ENCODE peak calls at places on chromosomes 1 and 21, in four cellular contexts. S is GM12878, Q is K562, N is GM12891. W is an unnamed sample.

GRCh38 chr1:41861509-41862410 is 57.0 kb downstream of the HIVEP3 start:
- DNase-seq in N (no peak), S (no peak), Q (no peak), W (no peak)

GRCh38 chr1:108669679-108670078 is 8.8 kb upstream of the HENMT1 start:
- DNase-seq in S (no peak), N (no peak), Q (no peak), W (no peak)

GRCh38 chr1:115702993-115703392 is 61.2 kb downstream of the VANGL1 start:
- DNase-seq in N (no peak), Q (no peak), S (no peak), W (no peak)

GRCh38 chr1:109531205-109531779 is 8.4 kb upstream of the GPR61 start:
- DNase-seq in Q (no peak), N (no peak), S (no peak), W (no peak)

GRCh38 chr1:6979003-6979577 is 193.8 kb downstream of the CAMTA1 start:
- DNase-seq in S (no peak), Q (no peak), N (no peak), W (no peak)

GRCh38 chr1:50985094-50985493 is 15.0 kb downstream of the CDKN2C start:
- DNase-seq in N (no peak), Q (no peak), S (no peak), W (no peak)

GRCh38 chr1:33074193-33074945 is 6.6 kb upstream of the AZIN2 start:
- DNase-seq in Q (no peak), N (no peak), S (no peak), W (no peak)

GRCh38 chr1:209267968-209268367 is 315.5 kb upstream of the CAMK1G start:
- DNase-seq in Q (no peak), N (no peak), S (no peak), W (no peak)

GRCh38 chr1:243982451-243983018 is 68.5 kb upstream of the ZBTB18 start:
- DNase-seq in N (no peak), Q (no peak), S (no peak), W (no peak)

GRCh38 chr1:24959623-24959975 is 29.5 kb upstream of the RUNX3 start:
- DNase-seq in S (no peak), N (no peak), Q (no peak), W (no peak)

GRCh38 chr1:65528104-65528503 is 107.6 kb downstream of the LEPR start:
- DNase-seq in N (no peak), S (no peak), Q (peak), W (no peak)

GRCh38 chr21:31337086-31337485 is 7.0 kb downstream of the TIAM1 start:
- DNase-seq in Q (no peak), N (no peak), S (no peak), W (no peak)

GRCh38 chr1:24102966-24103365 is 9.0 kb downstream of the MYOM3 start:
- DNase-seq in N (no peak), S (no peak), Q (no peak), W (no peak)

GRCh38 chr1:232990176-232990723 is 39.8 kb downstream of the NTPCR start:
- DNase-seq in S (no peak), Q (no peak), N (no peak), W (no peak)

GRCh38 chr1:96721382-96722160 is at the start of gene PTBP2:
- DNase-seq in S (peak), Q (peak), N (peak), W (peak)

GRCh38 chr1:27992271-27992670 is 32.5 kb downstream of the XKR8 start:
- DNase-seq in N (no peak), S (no peak), Q (no peak), W (no peak)

GRCh38 chr1:211610779-211611556 is 32.0 kb upstream of the SLC30A1 start:
- DNase-seq in Q (no peak), N (no peak), S (no peak), W (no peak)

GRCh38 chr1:30598571-30599114 is 124.7 kb downstream of the MATN1 start:
- DNase-seq in Q (no peak), S (no peak), N (no peak), W (no peak)

GRCh38 chr1:197892684-197893083 is 9.7 kb upstream of the C1orf53 start:
- DNase-seq in S (no peak), Q (no peak), N (no peak), W (no peak)

GRCh38 chr21:40011371-40011770 is 144.1 kb downstream of the PCP4 start:
- DNase-seq in Q (no peak), N (no peak), S (no peak), W (no peak)

GRCh38 chr1:53348491-53349368 is 20.9 kb upstream of the LRP8 start:
- DNase-seq in S (no peak), Q (no peak), N (no peak), W (no peak)

GRCh38 chr1:176791911-176792310 is 328.9 kb downstream of the PAPPA2 start:
- DNase-seq in S (no peak), Q (no peak), N (no peak), W (no peak)

GRCh38 chr1:44676484-44677200 is 2.1 kb downstream of the ARMH1 start:
- DNase-seq in S (no peak), Q (no peak), N (no peak), W (no peak)

GRCh38 chr1:154937988-154938386 is 1.5 kb upstream of the PMVK start:
- DNase-seq in N (no peak), Q (no peak), S (no peak), W (no peak)

GRCh38 chr1:39398278-39399010 is 93.0 kb upstream of the BMP8A start:
- DNase-seq in Q (peak), S (no peak), N (no peak), W (no peak)

GRCh38 chr1:172781513-172782140 is 122.7 kb downstream of the FASLG start:
- DNase-seq in Q (no peak), N (no peak), S (peak), W (no peak)

GRCh38 chr1:41313661-41314131 is 47.5 kb upstream of the FOXO6 start:
- DNase-seq in N (no peak), Q (peak), S (no peak), W (no peak)

GRCh38 chr1:158248122-158248521 is 6.1 kb upstream of the CD1A start:
- DNase-seq in N (peak), S (peak), Q (no peak), W (no peak)

GRCh38 chr21:32653326-32653901 is 41.2 kb upstream of the CFAP298 start:
- DNase-seq in Q (peak), N (peak), S (no peak), W (no peak)

GRCh38 chr21:15063081-15063820 is 1.5 kb downstream of the NRIP1 start:
- DNase-seq in S (no peak), N (no peak), Q (no peak), W (no peak)

GRCh38 chr1:9903801-9904527 is 6.1 kb downstream of the CTNNBIP1 start:
- DNase-seq in Q (no peak), S (no peak), N (no peak), W (no peak)

GRCh38 chr1:85606414-85606800 is 25.8 kb downstream of the CCN1 start:
- DNase-seq in S (no peak), Q (no peak), N (no peak), W (no peak)

GRCh38 chr1:232630047-232630893 is at the start of gene SIPA1L2:
- DNase-seq in S (peak), N (peak), Q (peak), W (peak)

GRCh38 chr1:152190589-152190988 is 31.6 kb upstream of the RPTN start:
- DNase-seq in S (no peak), Q (no peak), N (no peak), W (no peak)
- TF ChIP-seq POLR2AphosphoS5 in S (no peak), Q (no peak), N (no peak), W (no peak)

GRCh38 chr1:235060607-235061470 is 67.8 kb downstream of the TOMM20 start:
- DNase-seq in S (no peak), Q (no peak), N (no peak), W (no peak)
- TF ChIP-seq POLR2A in S (no peak), Q (no peak), N (no peak), W (no peak)

GRCh38 chr1:223500560-223501425 is 107.6 kb downstream of the CCDC185 start:
- DNase-seq in S (no peak), Q (no peak), N (no peak), W (no peak)
- TF ChIP-seq TAF1 in S (no peak), Q (no peak), N (no peak), W (no peak)

GRCh38 chr1:206691604-206692003 is 6.9 kb downstream of the MAPKAPK2 start:
- DNase-seq in N (no peak), S (no peak), Q (peak), W (no peak)
- TF ChIP-seq POLR2AphosphoS5 in N (no peak), S (no peak), Q (no peak), W (no peak)

W was measured in GM12892.